ENCODE peak calls at places on chromosomes 3 and 15, in five cellular contexts. B, V, K, H and X are unnamed samples. For H3K4me1, H3K36me3 and H3K9me3, the result is how much of the 10 kb centered on the place peaks cover.

GRCh38 chr15:70058642-70059360 is 38.9 kb downstream of the TLE3 start:
- DNase-seq in K (no peak), B (no peak), V (no peak), H (no peak), X (peak)

GRCh38 chr3:73733796-73734195 is 109.1 kb upstream of the PDZRN3 start:
- DNase-seq in K (no peak), B (no peak), H (no peak), V (no peak), X (no peak)

GRCh38 chr15:33194704-33195261 is at the start of gene FMN1:
- DNase-seq in K (peak), B (peak), V (peak), H (peak), X (peak)

GRCh38 chr15:76335129-76335850 is 1.3 kb upstream of the ISL2 start:
- DNase-seq in B (no peak), H (peak), K (no peak), V (no peak), X (no peak)

GRCh38 chr15:70324001-70324974 is 226.6 kb upstream of the TLE3 start:
- DNase-seq in B (no peak), V (no peak), K (peak), H (no peak), X (no peak)

GRCh38 chr15:69743091-69743490 is 290.5 kb downstream of the RPLP1 start:
- DNase-seq in B (no peak), V (no peak), K (no peak), H (peak), X (no peak)

GRCh38 chr3:110743202-110743601 is 328.4 kb upstream of the NECTIN3 start:
- DNase-seq in H (peak), V (no peak), K (no peak), B (no peak), X (no peak)

GRCh38 chr3:141441381-141442365 is 45.2 kb upstream of the RASA2 start:
- DNase-seq in V (peak), H (peak), B (peak), K (peak), X (peak)

GRCh38 chr3:33355611-33356010 is 78.4 kb downstream of the FBXL2 start:
- DNase-seq in H (no peak), V (no peak), B (no peak), K (peak), X (no peak)

GRCh38 chr15:56325186-56325585 is 40.0 kb upstream of the TEX9 start:
- DNase-seq in H (no peak), B (no peak), K (peak), V (no peak), X (no peak)

GRCh38 chr3:40763812-40764211 is 239.1 kb downstream of the ZNF621 start:
- DNase-seq in K (no peak), V (no peak), B (no peak), H (no peak), X (no peak)

GRCh38 chr3:94862703-94863102 is 799.8 kb downstream of the NSUN3 start:
- DNase-seq in H (peak), V (no peak), B (no peak), K (peak), X (no peak)

GRCh38 chr3:168812234-168812633 is 716.5 kb upstream of the GOLIM4 start:
- DNase-seq in H (peak), V (no peak), B (no peak), K (no peak), X (no peak)

GRCh38 chr3:55662683-55663082 is 175.6 kb upstream of the WNT5A start:
- DNase-seq in H (no peak), K (peak), V (no peak), B (no peak), X (no peak)

GRCh38 chr3:193301441-193301840 is 60.4 kb downstream of the PLAAT1 start:
- DNase-seq in H (no peak), B (no peak), V (no peak), K (peak), X (no peak)

GRCh38 chr3:157406376-157406775 is 30.3 kb upstream of the PTX3 start:
- DNase-seq in H (no peak), B (no peak), K (no peak), V (no peak), X (no peak)

GRCh38 chr3:35194666-35195065 is 444.7 kb upstream of the ARPP21 start:
- DNase-seq in B (no peak), K (no peak), H (no peak), V (no peak), X (no peak)

GRCh38 chr15:67882487-67883227 is 42.8 kb upstream of the RNU6-1 start:
- DNase-seq in V (no peak), H (no peak), B (no peak), K (no peak), X (no peak)

DNA sequence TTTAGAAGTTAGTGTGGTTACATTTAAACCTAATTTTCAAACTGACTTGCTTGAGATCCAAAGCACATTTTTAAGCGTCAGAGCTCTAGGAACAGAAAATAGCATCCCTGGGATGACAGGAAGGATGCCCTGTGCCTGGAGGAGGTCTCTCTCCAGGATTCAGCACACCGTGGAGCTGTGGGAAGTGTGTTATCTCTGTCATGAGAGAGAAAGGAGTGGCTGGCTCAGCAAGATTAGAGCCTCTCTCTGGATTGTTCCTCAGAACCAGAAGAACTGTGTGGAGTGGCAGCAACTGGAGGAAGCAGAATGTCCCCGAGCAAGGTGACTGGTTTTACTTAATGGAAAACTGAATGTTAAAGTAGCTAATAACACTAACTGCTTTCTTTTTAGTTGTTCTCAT is 233.6 kb upstream of the TGFBR2 start:
- DNase-seq in K (no peak), V (no peak), H (no peak), B (no peak), X (no peak)
- H3K4me1 ChIP-seq in K (under half), V (under half), H (under half), B (under half), X (under half)

GRCh38 chr3:52570076-52570475 is 33.7 kb downstream of the UQCC5 start:
- DNase-seq in K (peak), V (no peak), H (no peak), B (no peak), X (no peak)
- H3K36me3 ChIP-seq in K (under half), V (under half), H (under half), B (under half), X (under half)

DNA sequence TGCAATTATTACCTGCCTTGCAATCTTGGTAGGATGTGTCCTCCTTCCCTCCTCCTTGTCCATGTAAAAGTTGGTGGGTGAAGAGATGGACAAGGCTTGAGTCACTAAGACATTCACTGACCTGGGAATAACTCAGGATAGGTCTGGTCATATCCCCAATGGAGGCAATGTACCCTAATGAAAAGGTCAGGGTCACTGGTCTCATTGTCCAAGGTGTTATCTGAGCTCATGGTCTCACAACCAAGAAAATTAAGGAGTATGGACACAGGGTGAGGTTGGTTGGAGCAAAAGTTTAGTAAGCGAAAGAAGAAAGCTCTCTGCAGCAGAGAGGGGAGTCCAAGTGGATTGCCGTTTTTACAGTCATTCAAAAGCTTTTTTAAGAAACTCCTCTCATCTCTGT is 179.0 kb downstream of the SNRPN start:
- DNase-seq in K (no peak), V (no peak), H (no peak), B (no peak), X (no peak)
- H3K9me3 ChIP-seq in K (under half), V (under half), H (under half), B (under half), X (under half)

GRCh38 chr3:177123820-177124219 is 73.5 kb downstream of the TBL1XR1 start:
- DNase-seq in H (no peak), B (no peak), V (no peak), K (no peak), X (no peak)
- H3K4me1 ChIP-seq in H (half or more), B (half or more), V (under half), K (under half), X (under half)

GRCh38 chr3:142459929-142460328 is 12.1 kb upstream of the XRN1 start:
- DNase-seq in V (no peak), B (no peak), H (no peak), K (peak), X (no peak)

GRCh38 chr3:142459096-142459495 is 11.3 kb upstream of the XRN1 start:
- DNase-seq in H (no peak), B (no peak), K (no peak), V (no peak), X (no peak)

GRCh38 chr3:142460689-142461088 is 12.9 kb upstream of the XRN1 start:
- DNase-seq in V (no peak), H (no peak), K (no peak), B (no peak), X (no peak)
- H3K36me3 ChIP-seq in V (under half), H (under half), K (under half), B (under half), X (under half)